ENCODE peak calls at places on chromosome 11, in nine cellular contexts. E, Q, A, U, C, M, I, J and D are unnamed samples.

GRCh38 chr11:106491751-106492150 is 414.3 kb downstream of the AASDHPPT start:
- DNase-seq in E (no peak), Q (no peak), A (no peak), U (no peak), C (no peak), M (no peak), I (no peak), J (no peak), D (no peak)

GRCh38 chr11:107545101-107545514 is 20.4 kb downstream of the ALKBH8 start:
- DNase-seq in E (no peak), Q (no peak), A (peak), U (no peak), C (peak), M (no peak), I (peak), J (no peak), D (no peak)

GRCh38 chr11:70290341-70291065 is 20.0 kb downstream of the PPFIA1 start:
- DNase-seq in E (no peak), Q (no peak), A (no peak), U (no peak), C (no peak), M (no peak), I (peak), J (no peak), D (no peak)

GRCh38 chr11:34168642-34169051 is 63.2 kb downstream of the NAT10 start:
- DNase-seq in E (no peak), Q (no peak), A (no peak), U (no peak), C (no peak), M (no peak), I (no peak), J (no peak), D (no peak)

GRCh38 chr11:70410276-70410675 is 11.9 kb downstream of the CTTN start:
- DNase-seq in E (no peak), Q (no peak), A (no peak), U (no peak), C (no peak), M (no peak), I (no peak), J (no peak), D (no peak)

GRCh38 chr11:124586247-124586860 is 16.6 kb downstream of the OR8A1 start:
- DNase-seq in E (peak), Q (peak), A (peak), U (peak), C (peak), M (peak), I (peak), J (no peak), D (peak)

GRCh38 chr11:72234920-72235319 is 9.1 kb downstream of the PHOX2A start:
- DNase-seq in E (no peak), Q (no peak), A (no peak), U (no peak), C (no peak), M (no peak), I (no peak), J (no peak), D (no peak)

GRCh38 chr11:8083871-8084281 is 2.9 kb downstream of the TUB start:
- DNase-seq in E (no peak), Q (no peak), A (no peak), U (no peak), C (no peak), M (no peak), I (no peak), J (no peak), D (no peak)

GRCh38 chr11:75792997-75793800 is 21.8 kb upstream of the UVRAG start:
- DNase-seq in E (no peak), Q (no peak), A (no peak), U (no peak), C (no peak), M (no peak), I (no peak), J (no peak), D (no peak)

GRCh38 chr11:106014035-106014434 is 8.0 kb downstream of the MSANTD4 start:
- DNase-seq in E (no peak), Q (no peak), A (no peak), U (no peak), C (no peak), M (no peak), I (no peak), J (no peak), D (no peak)

GRCh38 chr11:68831124-68831523 is 10.6 kb downstream of the CPT1A start:
- DNase-seq in E (no peak), Q (no peak), A (no peak), U (no peak), C (no peak), M (no peak), I (no peak), J (no peak), D (no peak)

GRCh38 chr11:45771942-45772522 is 32.9 kb upstream of the SLC35C1 start:
- DNase-seq in E (peak), Q (peak), A (peak), U (peak), C (peak), M (peak), I (peak), J (peak), D (peak)

GRCh38 chr11:57500526-57500925 is 15.0 kb downstream of the SLC43A1 start:
- DNase-seq in E (no peak), Q (no peak), A (no peak), U (no peak), C (no peak), M (no peak), I (no peak), J (no peak), D (no peak)

GRCh38 chr11:100849914-100850235 is 162.8 kb downstream of the ARHGAP42 start:
- DNase-seq in E (no peak), Q (no peak), A (no peak), U (no peak), C (no peak), M (no peak), I (no peak), J (no peak), D (no peak)

GRCh38 chr11:116426761-116427160 is 346.0 kb downstream of the BUD13 start:
- DNase-seq in E (no peak), Q (no peak), A (no peak), U (no peak), C (no peak), M (no peak), I (no peak), J (no peak), D (no peak)

GRCh38 chr11:64747961-64748715 is 4.2 kb upstream of the RASGRP2 start:
- DNase-seq in E (no peak), Q (no peak), A (no peak), U (no peak), C (no peak), M (no peak), I (peak), J (no peak), D (no peak)

GRCh38 chr11:79084382-79084781 is 356.4 kb downstream of the TENM4 start:
- DNase-seq in E (no peak), Q (no peak), A (no peak), U (no peak), C (no peak), M (no peak), I (no peak), J (no peak), D (no peak)

GRCh38 chr11:9205596-9205995 is 59.6 kb downstream of the DENND5A start:
- DNase-seq in E (no peak), Q (no peak), A (no peak), U (no peak), C (no peak), M (no peak), I (no peak), J (no peak), D (no peak)

GRCh38 chr11:113552271-113552670 is 77.1 kb upstream of the DRD2 start:
- DNase-seq in E (no peak), Q (no peak), A (no peak), U (no peak), C (no peak), M (no peak), I (no peak), J (no peak), D (no peak)

GRCh38 chr11:45900916-45901617 is 6.0 kb downstream of the FREY1 start:
- DNase-seq in E (no peak), Q (no peak), A (no peak), U (no peak), C (no peak), M (no peak), I (no peak), J (no peak), D (no peak)

GRCh38 chr11:15967966-15968365 is 388.4 kb downstream of the SOX6 start:
- DNase-seq in E (no peak), Q (no peak), A (peak), U (no peak), C (no peak), M (no peak), I (peak), J (no peak), D (no peak)

GRCh38 chr11:118635237-118635591 is 27.8 kb downstream of the PHLDB1 start:
- DNase-seq in E (no peak), Q (no peak), A (no peak), U (peak), C (no peak), M (no peak), I (no peak), J (no peak), D (no peak)

GRCh38 chr11:46673713-46674462 is 26.5 kb downstream of the ARHGAP1 start:
- DNase-seq in E (no peak), Q (no peak), A (no peak), U (no peak), C (no peak), M (no peak), I (no peak), J (no peak), D (no peak)

GRCh38 chr11:35364101-35364780 is 55.1 kb downstream of the SLC1A2 start:
- DNase-seq in E (no peak), Q (no peak), A (peak), U (no peak), C (peak), M (peak), I (peak), J (peak), D (no peak)